ENCODE peak calls at places on chromosomes 12 and 14, in five cellular contexts. One of them, this sample, is unnamed.
A peak's percentile ranks its signal among the peaks of the same experiment; 100 is the strongest.

GRCh38 chr14:87698496-87698895 is 294.5 kb downstream of the GALC start:
- DNase-seq in mammary epithelial cell: peak; percentile 14
- DNase-seq in HCT116: no peak
- DNase-seq in MM.1S: no peak
- DNase-seq in keratinocyte: no peak
- DNase-seq in this sample: no peak

GRCh38 chr14:71739273-71739990 is 192.8 kb upstream of the RGS6 start:
- DNase-seq in keratinocyte: peak; percentile 36
- DNase-seq in MM.1S: no peak
- DNase-seq in mammary epithelial cell: peak; percentile 75
- DNase-seq in HCT116: peak; percentile 54
- DNase-seq in this sample: no peak

GRCh38 chr14:105844047-105844630 is 317.8 kb downstream of the TMEM121 start:
- DNase-seq in HCT116: no peak
- DNase-seq in MM.1S: no peak
- DNase-seq in mammary epithelial cell: no peak
- DNase-seq in keratinocyte: no peak
- DNase-seq in this sample: no peak

GRCh38 chr14:95274283-95274682 is 45.4 kb downstream of the CLMN start:
- DNase-seq in MM.1S: no peak
- DNase-seq in keratinocyte: no peak
- DNase-seq in HCT116: no peak
- DNase-seq in mammary epithelial cell: no peak
- DNase-seq in this sample: no peak

GRCh38 chr12:69821441-69822204 is 3.4 kb upstream of the MYRFL start:
- DNase-seq in mammary epithelial cell: peak; percentile 58
- DNase-seq in HCT116: peak; percentile 42
- DNase-seq in keratinocyte: peak; percentile 9
- DNase-seq in MM.1S: no peak
- DNase-seq in this sample: peak; percentile 12

GRCh38 chr12:19369691-19370148 is 69.6 kb upstream of the AEBP2 start:
- DNase-seq in mammary epithelial cell: no peak
- DNase-seq in HCT116: no peak
- DNase-seq in keratinocyte: no peak
- DNase-seq in MM.1S: no peak
- DNase-seq in this sample: no peak

GRCh38 chr14:99660006-99660566 is 15.2 kb downstream of the HHIPL1 start:
- DNase-seq in mammary epithelial cell: no peak
- DNase-seq in MM.1S: no peak
- DNase-seq in HCT116: no peak
- DNase-seq in keratinocyte: no peak
- DNase-seq in this sample: no peak

GRCh38 chr12:56723889-56724659 is 1.0 kb downstream of the NACA start:
- DNase-seq in mammary epithelial cell: peak; percentile 75
- DNase-seq in keratinocyte: no peak
- DNase-seq in HCT116: no peak
- DNase-seq in MM.1S: peak; percentile 45
- DNase-seq in this sample: no peak

GRCh38 chr14:68685419-68686211 is 107.3 kb downstream of the ZFP36L1 start:
- DNase-seq in keratinocyte: peak; percentile 98
- DNase-seq in MM.1S: peak; percentile 92
- DNase-seq in HCT116: peak; percentile 86
- DNase-seq in mammary epithelial cell: peak; percentile 99
- DNase-seq in this sample: peak; percentile 20

GRCh38 chr12:5442251-5443006 is 10.5 kb downstream of the NTF3 start:
- DNase-seq in HCT116: peak; percentile 39
- DNase-seq in keratinocyte: no peak
- DNase-seq in mammary epithelial cell: peak; percentile 43
- DNase-seq in MM.1S: peak; percentile 28
- DNase-seq in this sample: peak; percentile 19

GRCh38 chr14:68476212-68476964 is 316.5 kb downstream of the ZFP36L1 start:
- DNase-seq in HCT116: no peak
- DNase-seq in keratinocyte: peak; percentile 71
- DNase-seq in MM.1S: no peak
- DNase-seq in mammary epithelial cell: peak; percentile 93
- DNase-seq in this sample: no peak

GRCh38 chr12:57737467-57738141 is 938 bp downstream of the AGAP2 start:
- DNase-seq in mammary epithelial cell: no peak
- DNase-seq in keratinocyte: no peak
- DNase-seq in MM.1S: no peak
- DNase-seq in HCT116: no peak
- DNase-seq in this sample: no peak

GRCh38 chr12:57739914-57740538 is 1.5 kb upstream of the AGAP2 start:
- DNase-seq in HCT116: no peak
- DNase-seq in keratinocyte: no peak
- DNase-seq in MM.1S: no peak
- DNase-seq in mammary epithelial cell: no peak
- DNase-seq in this sample: no peak

GRCh38 chr12:57739387-57739786 is 845 bp upstream of the AGAP2 start:
- DNase-seq in HCT116: no peak
- DNase-seq in keratinocyte: no peak
- DNase-seq in mammary epithelial cell: no peak
- DNase-seq in MM.1S: no peak
- DNase-seq in this sample: no peak

GRCh38 chr12:57738142-57738474 is 434 bp downstream of the AGAP2 start:
- DNase-seq in mammary epithelial cell: no peak
- DNase-seq in HCT116: no peak
- DNase-seq in MM.1S: no peak
- DNase-seq in keratinocyte: no peak
- DNase-seq in this sample: no peak

GRCh38 chr12:57738661-57739237 is at the start of gene AGAP2:
- DNase-seq in mammary epithelial cell: no peak
- DNase-seq in keratinocyte: no peak
- DNase-seq in HCT116: no peak
- DNase-seq in MM.1S: no peak
- DNase-seq in this sample: peak; percentile 23
- TF ChIP-seq EZH2 in mammary epithelial cell: no peak
- TF ChIP-seq EZH2 in keratinocyte: peak; percentile 92
- TF ChIP-seq EZH2 in HCT116: no peak
- TF ChIP-seq EZH2 in MM.1S: no peak
- TF ChIP-seq EZH2 in this sample: no peak

DNA sequence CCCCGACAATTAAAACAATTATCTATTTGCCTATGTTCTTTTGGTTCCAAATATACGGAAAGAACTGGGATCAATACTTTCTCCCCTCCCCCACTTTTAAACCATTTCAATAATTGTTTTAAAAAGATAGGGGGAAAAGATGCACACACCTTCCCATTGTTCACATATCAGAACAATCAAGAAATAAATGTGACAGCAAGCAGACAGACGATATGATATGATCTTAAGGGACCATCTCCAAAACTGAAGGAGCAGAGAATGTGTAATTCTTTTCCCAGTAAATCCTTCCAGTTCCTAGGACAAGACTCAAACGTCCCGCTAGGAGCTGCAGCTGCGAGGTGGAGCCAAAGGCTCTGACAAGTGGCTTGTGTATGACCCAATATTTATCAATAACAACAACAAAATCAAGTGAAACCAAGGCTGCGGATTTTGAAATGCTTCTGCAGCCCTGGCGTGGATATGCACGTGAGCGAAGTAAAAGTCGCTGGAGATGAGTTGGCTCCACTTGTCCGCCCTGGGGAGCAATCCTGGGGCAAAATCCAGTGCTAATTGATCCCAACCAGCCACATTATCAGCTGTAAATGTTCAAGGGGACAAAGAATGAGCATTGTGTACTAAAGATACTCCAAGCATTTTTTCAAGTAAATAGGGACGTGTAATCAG is 8.2 kb upstream of the FOXG1 start:
- DNase-seq in keratinocyte: no peak
- DNase-seq in MM.1S: no peak
- DNase-seq in mammary epithelial cell: no peak
- DNase-seq in HCT116: no peak
- DNase-seq in this sample: no peak
- TF ChIP-seq EZH2 in keratinocyte: no peak
- TF ChIP-seq EZH2 in MM.1S: no peak
- TF ChIP-seq EZH2 in mammary epithelial cell: no peak
- TF ChIP-seq EZH2 in HCT116: no peak
- TF ChIP-seq EZH2 in this sample: no peak

GRCh38 chr14:101456246-101457159 is 104.8 kb upstream of the DIO3 start:
- DNase-seq in MM.1S: no peak
- DNase-seq in HCT116: no peak
- DNase-seq in mammary epithelial cell: no peak
- DNase-seq in keratinocyte: no peak
- DNase-seq in this sample: no peak
- TF ChIP-seq EZH2 in MM.1S: no peak
- TF ChIP-seq EZH2 in HCT116: no peak
- TF ChIP-seq EZH2 in mammary epithelial cell: peak; percentile 26
- TF ChIP-seq EZH2 in keratinocyte: peak; percentile 82
- TF ChIP-seq EZH2 in this sample: no peak

GRCh38 chr12:107864235-107864634 is 89.7 kb downstream of the ASCL4 start:
- DNase-seq in keratinocyte: no peak
- DNase-seq in MM.1S: no peak
- DNase-seq in HCT116: no peak
- DNase-seq in mammary epithelial cell: no peak
- DNase-seq in this sample: no peak
- TF ChIP-seq EZH2 in keratinocyte: peak; percentile 35
- TF ChIP-seq EZH2 in MM.1S: no peak
- TF ChIP-seq EZH2 in HCT116: no peak
- TF ChIP-seq EZH2 in mammary epithelial cell: no peak
- TF ChIP-seq EZH2 in this sample: no peak

GRCh38 chr12:118330421-118331018 is 42.2 kb downstream of the TAOK3 start:
- DNase-seq in HCT116: no peak
- DNase-seq in mammary epithelial cell: no peak
- DNase-seq in MM.1S: no peak
- DNase-seq in keratinocyte: no peak
- DNase-seq in this sample: peak; percentile 84
- TF ChIP-seq EZH2 in HCT116: no peak
- TF ChIP-seq EZH2 in mammary epithelial cell: no peak
- TF ChIP-seq EZH2 in MM.1S: no peak
- TF ChIP-seq EZH2 in keratinocyte: no peak
- TF ChIP-seq EZH2 in this sample: no peak

DNA sequence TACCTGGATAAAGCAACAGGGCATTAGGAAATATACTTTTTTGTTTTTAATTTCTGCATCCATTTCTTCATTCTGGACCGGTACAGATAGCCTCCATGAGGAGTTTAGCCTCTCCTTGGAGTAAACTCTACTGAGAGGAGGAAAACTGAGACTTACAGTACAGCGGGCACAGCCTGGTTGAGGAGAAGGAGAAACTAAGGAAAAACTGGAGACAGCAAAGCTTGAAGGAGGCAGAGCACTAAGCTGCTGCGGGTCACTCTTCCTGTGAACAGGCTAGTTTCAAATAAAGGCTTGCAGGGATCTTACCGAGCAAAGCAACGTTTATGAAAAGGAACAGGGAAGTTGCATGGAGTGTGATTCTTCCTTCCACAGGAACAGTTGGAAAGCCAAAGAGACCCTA is 362 bp upstream of the SSTR1 start:
- DNase-seq in keratinocyte: no peak
- DNase-seq in MM.1S: no peak
- DNase-seq in mammary epithelial cell: no peak
- DNase-seq in HCT116: no peak
- DNase-seq in this sample: no peak
- TF ChIP-seq EZH2 in keratinocyte: peak; percentile 20
- TF ChIP-seq EZH2 in MM.1S: no peak
- TF ChIP-seq EZH2 in mammary epithelial cell: no peak
- TF ChIP-seq EZH2 in HCT116: no peak
- TF ChIP-seq EZH2 in this sample: no peak

This sample was measured in K562.